ENCODE peak calls at places on chromosome 12, in four cellular contexts. One of them, this sample, is unnamed.

GRCh38 chr12:76450690-76451089 is 102.5 kb upstream of the BBS10 start:
- DNase-seq in AG08396: no peak
- DNase-seq in stimulated activated CD4-positive, alpha-beta T cell treated with anti-CD3 and anti-CD28 coated beads, TNF-alpha, amount 100 ng/mL, for 4 hours: no peak
- DNase-seq in H1: no peak
- DNase-seq in this sample: no peak

GRCh38 chr12:76611533-76611932 is 52.0 kb upstream of the OSBPL8 start:
- DNase-seq in AG08396: peak
- DNase-seq in stimulated activated CD4-positive, alpha-beta T cell treated with anti-CD3 and anti-CD28 coated beads, TNF-alpha, amount 100 ng/mL, for 4 hours: no peak
- DNase-seq in H1: no peak
- DNase-seq in this sample: no peak

GRCh38 chr12:21265932-21266331 is 68.8 kb downstream of the SLCO1A2 start:
- DNase-seq in AG08396: no peak
- DNase-seq in stimulated activated CD4-positive, alpha-beta T cell treated with anti-CD3 and anti-CD28 coated beads, TNF-alpha, amount 100 ng/mL, for 4 hours: no peak
- DNase-seq in H1: no peak
- DNase-seq in this sample: no peak

GRCh38 chr12:47892819-47893218 is 12.0 kb downstream of the VDR start:
- DNase-seq in AG08396: no peak
- DNase-seq in stimulated activated CD4-positive, alpha-beta T cell treated with anti-CD3 and anti-CD28 coated beads, TNF-alpha, amount 100 ng/mL, for 4 hours: no peak
- DNase-seq in H1: no peak
- DNase-seq in this sample: no peak

GRCh38 chr12:110224379-110225304 is 56.4 kb upstream of the ATP2A2 start:
- DNase-seq in AG08396: peak
- DNase-seq in stimulated activated CD4-positive, alpha-beta T cell treated with anti-CD3 and anti-CD28 coated beads, TNF-alpha, amount 100 ng/mL, for 4 hours: no peak
- DNase-seq in H1: no peak
- DNase-seq in this sample: no peak

GRCh38 chr12:24697295-24697694 is 251.6 kb downstream of the BCAT1 start:
- DNase-seq in AG08396: no peak
- DNase-seq in stimulated activated CD4-positive, alpha-beta T cell treated with anti-CD3 and anti-CD28 coated beads, TNF-alpha, amount 100 ng/mL, for 4 hours: no peak
- DNase-seq in H1: no peak
- DNase-seq in this sample: no peak

GRCh38 chr12:115740586-115741155 is 536.8 kb downstream of the MED13L start:
- DNase-seq in AG08396: no peak
- DNase-seq in stimulated activated CD4-positive, alpha-beta T cell treated with anti-CD3 and anti-CD28 coated beads, TNF-alpha, amount 100 ng/mL, for 4 hours: no peak
- DNase-seq in H1: no peak
- DNase-seq in this sample: no peak

GRCh38 chr12:125092872-125093680 is 27.8 kb downstream of the AACS start:
- DNase-seq in AG08396: peak
- DNase-seq in stimulated activated CD4-positive, alpha-beta T cell treated with anti-CD3 and anti-CD28 coated beads, TNF-alpha, amount 100 ng/mL, for 4 hours: no peak
- DNase-seq in H1: no peak
- DNase-seq in this sample: no peak

GRCh38 chr12:15336772-15337553 is 14.7 kb downstream of the PTPRO start:
- DNase-seq in AG08396: peak
- DNase-seq in stimulated activated CD4-positive, alpha-beta T cell treated with anti-CD3 and anti-CD28 coated beads, TNF-alpha, amount 100 ng/mL, for 4 hours: no peak
- DNase-seq in H1: no peak
- DNase-seq in this sample: no peak

GRCh38 chr12:29581641-29582040 is 84.2 kb upstream of the OVCH1 start:
- DNase-seq in AG08396: peak
- DNase-seq in stimulated activated CD4-positive, alpha-beta T cell treated with anti-CD3 and anti-CD28 coated beads, TNF-alpha, amount 100 ng/mL, for 4 hours: no peak
- DNase-seq in H1: no peak
- DNase-seq in this sample: no peak

GRCh38 chr12:19462441-19462840 is 23.1 kb downstream of the AEBP2 start:
- DNase-seq in AG08396: no peak
- DNase-seq in stimulated activated CD4-positive, alpha-beta T cell treated with anti-CD3 and anti-CD28 coated beads, TNF-alpha, amount 100 ng/mL, for 4 hours: no peak
- DNase-seq in H1: no peak
- DNase-seq in this sample: no peak

GRCh38 chr12:132020292-132020691 is 70.5 kb downstream of the EP400 start:
- DNase-seq in AG08396: no peak
- DNase-seq in stimulated activated CD4-positive, alpha-beta T cell treated with anti-CD3 and anti-CD28 coated beads, TNF-alpha, amount 100 ng/mL, for 4 hours: no peak
- DNase-seq in H1: no peak
- DNase-seq in this sample: no peak

GRCh38 chr12:57730336-57731067 is 8.0 kb downstream of the AGAP2 start:
- DNase-seq in AG08396: no peak
- DNase-seq in stimulated activated CD4-positive, alpha-beta T cell treated with anti-CD3 and anti-CD28 coated beads, TNF-alpha, amount 100 ng/mL, for 4 hours: no peak
- DNase-seq in H1: no peak
- DNase-seq in this sample: no peak

GRCh38 chr12:56948881-56949280 is 8.5 kb downstream of the RDH16 start:
- DNase-seq in AG08396: no peak
- DNase-seq in stimulated activated CD4-positive, alpha-beta T cell treated with anti-CD3 and anti-CD28 coated beads, TNF-alpha, amount 100 ng/mL, for 4 hours: no peak
- DNase-seq in H1: peak
- DNase-seq in this sample: no peak

GRCh38 chr12:57740656-57741412 is 2.3 kb upstream of the AGAP2 start:
- DNase-seq in AG08396: no peak
- DNase-seq in stimulated activated CD4-positive, alpha-beta T cell treated with anti-CD3 and anti-CD28 coated beads, TNF-alpha, amount 100 ng/mL, for 4 hours: peak
- DNase-seq in H1: no peak
- DNase-seq in this sample: peak

GRCh38 chr12:46460682-46461215 is 88.2 kb upstream of the SLC38A2 start:
- DNase-seq in AG08396: no peak
- DNase-seq in stimulated activated CD4-positive, alpha-beta T cell treated with anti-CD3 and anti-CD28 coated beads, TNF-alpha, amount 100 ng/mL, for 4 hours: no peak
- DNase-seq in H1: no peak
- DNase-seq in this sample: no peak

GRCh38 chr12:115489253-115489652 is 788.2 kb downstream of the MED13L start:
- DNase-seq in AG08396: no peak
- DNase-seq in stimulated activated CD4-positive, alpha-beta T cell treated with anti-CD3 and anti-CD28 coated beads, TNF-alpha, amount 100 ng/mL, for 4 hours: no peak
- DNase-seq in H1: no peak
- DNase-seq in this sample: no peak

GRCh38 chr12:52506858-52507715 is 13.1 kb downstream of the KRT5 start:
- DNase-seq in AG08396: peak
- DNase-seq in stimulated activated CD4-positive, alpha-beta T cell treated with anti-CD3 and anti-CD28 coated beads, TNF-alpha, amount 100 ng/mL, for 4 hours: no peak
- DNase-seq in H1: no peak
- DNase-seq in this sample: no peak

GRCh38 chr12:29208935-29209701 is 60.0 kb downstream of the FAR2 start:
- DNase-seq in AG08396: no peak
- DNase-seq in stimulated activated CD4-positive, alpha-beta T cell treated with anti-CD3 and anti-CD28 coated beads, TNF-alpha, amount 100 ng/mL, for 4 hours: no peak
- DNase-seq in H1: no peak
- DNase-seq in this sample: no peak

GRCh38 chr12:106189341-106189740 is 50.6 kb upstream of the NUAK1 start:
- DNase-seq in AG08396: no peak
- DNase-seq in stimulated activated CD4-positive, alpha-beta T cell treated with anti-CD3 and anti-CD28 coated beads, TNF-alpha, amount 100 ng/mL, for 4 hours: no peak
- DNase-seq in H1: no peak
- DNase-seq in this sample: no peak

GRCh38 chr12:66467932-66468331 is 165.6 kb downstream of the HELB start:
- DNase-seq in AG08396: peak
- DNase-seq in stimulated activated CD4-positive, alpha-beta T cell treated with anti-CD3 and anti-CD28 coated beads, TNF-alpha, amount 100 ng/mL, for 4 hours: no peak
- DNase-seq in H1: no peak
- DNase-seq in this sample: no peak

GRCh38 chr12:89225808-89226368 is 126.4 kb downstream of the DUSP6 start:
- DNase-seq in AG08396: peak
- DNase-seq in stimulated activated CD4-positive, alpha-beta T cell treated with anti-CD3 and anti-CD28 coated beads, TNF-alpha, amount 100 ng/mL, for 4 hours: no peak
- DNase-seq in H1: no peak
- DNase-seq in this sample: no peak

GRCh38 chr12:95605875-95606274 is 54.6 kb upstream of the USP44 start:
- DNase-seq in AG08396: no peak
- DNase-seq in stimulated activated CD4-positive, alpha-beta T cell treated with anti-CD3 and anti-CD28 coated beads, TNF-alpha, amount 100 ng/mL, for 4 hours: no peak
- DNase-seq in H1: no peak
- DNase-seq in this sample: no peak

GRCh38 chr12:18079541-18080230 is 10.3 kb downstream of the RERGL start:
- DNase-seq in AG08396: no peak
- DNase-seq in stimulated activated CD4-positive, alpha-beta T cell treated with anti-CD3 and anti-CD28 coated beads, TNF-alpha, amount 100 ng/mL, for 4 hours: no peak
- DNase-seq in H1: no peak
- DNase-seq in this sample: no peak

GRCh38 chr12:14567311-14568195 is at the start of gene PLBD1:
- DNase-seq in AG08396: peak
- DNase-seq in stimulated activated CD4-positive, alpha-beta T cell treated with anti-CD3 and anti-CD28 coated beads, TNF-alpha, amount 100 ng/mL, for 4 hours: no peak
- DNase-seq in H1: peak
- DNase-seq in this sample: no peak

GRCh38 chr12:74021937-74022336 is 515.7 kb upstream of the ATXN7L3B start:
- DNase-seq in AG08396: peak
- DNase-seq in stimulated activated CD4-positive, alpha-beta T cell treated with anti-CD3 and anti-CD28 coated beads, TNF-alpha, amount 100 ng/mL, for 4 hours: no peak
- DNase-seq in H1: peak
- DNase-seq in this sample: no peak

GRCh38 chr12:72098622-72099021 is 160.0 kb downstream of the TPH2 start:
- DNase-seq in AG08396: no peak
- DNase-seq in stimulated activated CD4-positive, alpha-beta T cell treated with anti-CD3 and anti-CD28 coated beads, TNF-alpha, amount 100 ng/mL, for 4 hours: no peak
- DNase-seq in H1: no peak
- DNase-seq in this sample: no peak

GRCh38 chr12:112978163-112979081 is at the start of gene OAS2:
- DNase-seq in AG08396: peak
- DNase-seq in stimulated activated CD4-positive, alpha-beta T cell treated with anti-CD3 and anti-CD28 coated beads, TNF-alpha, amount 100 ng/mL, for 4 hours: peak
- DNase-seq in H1: no peak
- DNase-seq in this sample: peak

GRCh38 chr12:47307680-47308399 is 228.1 kb upstream of the AMIGO2 start:
- DNase-seq in AG08396: peak
- DNase-seq in stimulated activated CD4-positive, alpha-beta T cell treated with anti-CD3 and anti-CD28 coated beads, TNF-alpha, amount 100 ng/mL, for 4 hours: peak
- DNase-seq in H1: no peak
- DNase-seq in this sample: no peak

GRCh38 chr12:8156416-8156815 is 399 bp upstream of the ZNF705A start:
- DNase-seq in AG08396: no peak
- DNase-seq in stimulated activated CD4-positive, alpha-beta T cell treated with anti-CD3 and anti-CD28 coated beads, TNF-alpha, amount 100 ng/mL, for 4 hours: no peak
- DNase-seq in H1: no peak
- DNase-seq in this sample: no peak

GRCh38 chr12:121626853-121627623 is 708 bp downstream of the ORAI1 start:
- DNase-seq in AG08396: peak
- DNase-seq in stimulated activated CD4-positive, alpha-beta T cell treated with anti-CD3 and anti-CD28 coated beads, TNF-alpha, amount 100 ng/mL, for 4 hours: peak
- DNase-seq in H1: peak
- DNase-seq in this sample: peak

This sample was measured in activated T-helper 1 cell treated with anti-CD3 and anti-CD28 coated beads, Interleukin-2, amount 50 U/mL, for 16 hours.